ENCODE peak calls at places on chromosomes 16 and 17, in seven cellular contexts. V, H, B, Q, L, A and Y are unnamed samples.

GRCh38 chr17:79000396-79001189 is 9.0 kb downstream of the CANT1 start:
- DNase-seq in V (no peak), H (no peak), B (no peak), Q (no peak), L (no peak), A (no peak), Y (no peak)

GRCh38 chr16:80663078-80663477 is 122.3 kb downstream of the DYNLRB2 start:
- DNase-seq in V (no peak), H (no peak), B (no peak), Q (no peak), L (no peak), A (peak), Y (no peak)

GRCh38 chr17:81837641-81838040 is 2.8 kb upstream of the PPP1R27 start:
- DNase-seq in V (no peak), H (no peak), B (no peak), Q (peak), L (peak), A (no peak), Y (no peak)

GRCh38 chr17:43975898-43976297 is 22.2 kb upstream of the PYY start:
- DNase-seq in V (no peak), H (no peak), B (no peak), Q (no peak), L (no peak), A (no peak), Y (no peak)

GRCh38 chr16:13873835-13874438 is 46.0 kb upstream of the ERCC4 start:
- DNase-seq in V (no peak), H (no peak), B (peak), Q (no peak), L (peak), A (peak), Y (no peak)

GRCh38 chr17:17819561-17819995 is 17.2 kb downstream of the SREBF1 start:
- DNase-seq in V (no peak), H (no peak), B (peak), Q (peak), L (peak), A (no peak), Y (peak)

GRCh38 chr16:12340151-12340733 is 363.7 kb downstream of the SNX29 start:
- DNase-seq in V (peak), H (no peak), B (peak), Q (no peak), L (peak), A (peak), Y (no peak)

GRCh38 chr17:41655611-41656111 is 31.3 kb upstream of the KRT17 start:
- DNase-seq in V (no peak), H (no peak), B (no peak), Q (no peak), L (no peak), A (peak), Y (no peak)

GRCh38 chr17:67021718-67022450 is 22.5 kb upstream of the CACNG1 start:
- DNase-seq in V (no peak), H (no peak), B (no peak), Q (no peak), L (no peak), A (no peak), Y (no peak)

GRCh38 chr17:40551091-40551873 is 14.0 kb downstream of the CCR7 start:
- DNase-seq in V (peak), H (no peak), B (peak), Q (no peak), L (peak), A (no peak), Y (no peak)

GRCh38 chr16:49987381-49987780 is 37.6 kb upstream of the CNEP1R1 start:
- DNase-seq in V (no peak), H (no peak), B (no peak), Q (no peak), L (no peak), A (no peak), Y (no peak)

GRCh38 chr16:23952128-23953041 is 116.6 kb downstream of the PRKCB start:
- DNase-seq in V (peak), H (no peak), B (no peak), Q (peak), L (peak), A (peak), Y (no peak)

GRCh38 chr17:47719411-47720152 is 13.5 kb upstream of the TBX21 start:
- DNase-seq in V (no peak), H (no peak), B (no peak), Q (no peak), L (peak), A (no peak), Y (no peak)

GRCh38 chr16:70254095-70254964 is 2.6 kb upstream of the EXOSC6 start:
- DNase-seq in V (no peak), H (no peak), B (no peak), Q (no peak), L (peak), A (no peak), Y (no peak)

GRCh38 chr16:4500283-4500682 is 24.1 kb downstream of the HMOX2 start:
- DNase-seq in V (no peak), H (no peak), B (peak), Q (no peak), L (peak), A (no peak), Y (no peak)

GRCh38 chr16:49519008-49519656 is 145.5 kb downstream of the C16orf78 start:
- DNase-seq in V (no peak), H (no peak), B (no peak), Q (no peak), L (no peak), A (no peak), Y (no peak)

GRCh38 chr17:8436169-8436932 is 667 bp downstream of the NDEL1 start:
- DNase-seq in V (peak), H (peak), B (peak), Q (peak), L (peak), A (peak), Y (peak)

GRCh38 chr17:2598166-2598565 is 4.7 kb downstream of the PAFAH1B1 start:
- DNase-seq in V (no peak), H (no peak), B (peak), Q (no peak), L (peak), A (no peak), Y (no peak)

GRCh38 chr17:50967795-50968194 is 101.6 kb upstream of the TOB1 start:
- DNase-seq in V (no peak), H (no peak), B (peak), Q (no peak), L (peak), A (no peak), Y (no peak)

GRCh38 chr16:3946604-3947180 is 66.2 kb upstream of the CREBBP start:
- DNase-seq in V (no peak), H (no peak), B (no peak), Q (no peak), L (no peak), A (no peak), Y (no peak)

GRCh38 chr16:73771676-73772075 is 524.9 kb upstream of the PSMD7 start:
- DNase-seq in V (no peak), H (no peak), B (peak), Q (no peak), L (peak), A (no peak), Y (no peak)

GRCh38 chr17:46782250-46782953 is 36.1 kb downstream of the WNT3 start:
- DNase-seq in V (no peak), H (no peak), B (no peak), Q (no peak), L (peak), A (peak), Y (no peak)

GRCh38 chr16:68289621-68290329 is 21.0 kb downstream of the SLC7A6OS start:
- DNase-seq in V (peak), H (peak), B (peak), Q (no peak), L (peak), A (no peak), Y (no peak)

GRCh38 chr16:27208081-27208692 is 4.9 kb downstream of the KDM8 start:
- DNase-seq in V (no peak), H (no peak), B (no peak), Q (no peak), L (no peak), A (no peak), Y (no peak)

GRCh38 chr16:5644132-5644531 is 546.5 kb upstream of the EEF2KMT start:
- DNase-seq in V (no peak), H (no peak), B (no peak), Q (no peak), L (no peak), A (no peak), Y (no peak)

GRCh38 chr17:1643293-1643998 is 2.1 kb downstream of the SCARF1 start:
- DNase-seq in V (peak), H (peak), B (no peak), Q (no peak), L (peak), A (peak), Y (peak)

GRCh38 chr17:82303944-82304808 is 13.2 kb downstream of the CD7 start:
- DNase-seq in V (no peak), H (no peak), B (peak), Q (no peak), L (no peak), A (peak), Y (no peak)

GRCh38 chr17:80868022-80868609 is 123.5 kb upstream of the CHMP6 start:
- DNase-seq in V (no peak), H (no peak), B (no peak), Q (peak), L (no peak), A (no peak), Y (no peak)

GRCh38 chr16:52993179-52993578 is 59.5 kb downstream of the CHD9NB start:
- DNase-seq in V (no peak), H (no peak), B (no peak), Q (no peak), L (no peak), A (no peak), Y (no peak)

GRCh38 chr17:15384142-15384803 is 42.9 kb upstream of the TEKT3 start:
- DNase-seq in V (no peak), H (no peak), B (peak), Q (no peak), L (no peak), A (no peak), Y (no peak)

GRCh38 chr17:36926226-36926625 is 11.0 kb upstream of the LHX1 start:
- DNase-seq in V (no peak), H (no peak), B (no peak), Q (no peak), L (no peak), A (no peak), Y (no peak)

GRCh38 chr16:56767018-56767417 is 37.1 kb downstream of the NUP93 start:
- DNase-seq in V (no peak), H (no peak), B (no peak), Q (no peak), L (no peak), A (no peak), Y (no peak)

GRCh38 chr16:79601092-79601977 is 798 bp upstream of the MAF start:
- DNase-seq in V (no peak), H (peak), B (peak), Q (peak), L (no peak), A (peak), Y (peak)

GRCh38 chr16:7268182-7268581 is 64.5 kb upstream of the RBFOX1 start:
- DNase-seq in V (no peak), H (no peak), B (no peak), Q (no peak), L (no peak), A (peak), Y (no peak)

GRCh38 chr16:58614212-58614611 is 15.4 kb downstream of the CNOT1 start:
- DNase-seq in V (no peak), H (no peak), B (peak), Q (no peak), L (peak), A (no peak), Y (no peak)